ENCODE peak calls at places on chromosomes 3 and 15, in six cellular contexts. N, Z, I, C, J and U are unnamed samples.

GRCh38 chr3:104907507-104907906 is 459.2 kb upstream of the ALCAM start:
- DNase-seq in N (no peak), Z (peak), I (no peak), C (no peak), J (no peak), U (no peak)

GRCh38 chr3:160707187-160707789 is 30.3 kb downstream of the ARL14 start:
- DNase-seq in N (peak), Z (peak), I (no peak), C (peak), J (no peak), U (no peak)

GRCh38 chr15:63597821-63598220 is 634 bp downstream of the FBXL22 start:
- DNase-seq in N (no peak), Z (no peak), I (no peak), C (no peak), J (no peak), U (no peak)

GRCh38 chr15:74496648-74497047 is 35.7 kb upstream of the UBL7 start:
- DNase-seq in N (no peak), Z (no peak), I (no peak), C (no peak), J (no peak), U (no peak)

GRCh38 chr3:194623449-194624290 is 9.5 kb downstream of the TMEM44 start:
- DNase-seq in N (no peak), Z (no peak), I (no peak), C (no peak), J (no peak), U (no peak)

GRCh38 chr3:27356976-27357375 is 12.2 kb downstream of the NEK10 start:
- DNase-seq in N (no peak), Z (peak), I (no peak), C (no peak), J (no peak), U (no peak)

GRCh38 chr3:177595789-177596188 is 398.5 kb upstream of the TBL1XR1 start:
- DNase-seq in N (no peak), Z (peak), I (no peak), C (no peak), J (no peak), U (no peak)

GRCh38 chr3:131326307-131326706 is 55.3 kb upstream of the NUDT16 start:
- DNase-seq in N (no peak), Z (peak), I (no peak), C (no peak), J (no peak), U (no peak)

GRCh38 chr3:169245631-169246030 is 417.9 kb downstream of the MECOM start:
- DNase-seq in N (no peak), Z (no peak), I (no peak), C (no peak), J (no peak), U (no peak)

GRCh38 chr15:55196011-55196410 is 730 bp downstream of the RSL24D1 start:
- DNase-seq in N (no peak), Z (peak), I (no peak), C (no peak), J (no peak), U (no peak)

GRCh38 chr3:176995946-176996345 is 201.3 kb downstream of the TBL1XR1 start:
- DNase-seq in N (no peak), Z (no peak), I (no peak), C (no peak), J (no peak), U (no peak)

GRCh38 chr3:195120199-195120556 is 150.8 kb downstream of the XXYLT1 start:
- DNase-seq in N (no peak), Z (no peak), I (no peak), C (no peak), J (no peak), U (no peak)

GRCh38 chr15:42012937-42013482 is 7.8 kb downstream of the PLA2G4E start:
- DNase-seq in N (no peak), Z (no peak), I (no peak), C (no peak), J (no peak), U (no peak)

GRCh38 chr3:177026505-177027277 is 170.6 kb downstream of the TBL1XR1 start:
- DNase-seq in N (no peak), Z (peak), I (no peak), C (no peak), J (no peak), U (no peak)